ENCODE peak calls at places on chromosomes 5 and 9, in seven cellular contexts. O is head of caudate nucleus, P is Right ventricle myocardium superior, Y is AG09319, R is SHP77, Q is midbrain, S is NT2/D1. M is an unnamed sample.

GRCh38 chr5:98770158-98770910 is 3.1 kb upstream of the RGMB start:
- DNase-seq in S (no peak), Q (peak), O (peak), Y (peak), R (peak), P (peak), M (no peak)

GRCh38 chr5:37721447-37721871 is 118.4 kb downstream of the GDNF start:
- DNase-seq in S (no peak), R (no peak), O (no peak), P (no peak), Y (no peak), Q (no peak), M (no peak)

GRCh38 chr9:94140791-94141790 is 56.8 kb downstream of the PTPDC1 start:
- DNase-seq in S (no peak), P (no peak), Q (no peak), R (no peak), O (no peak), Y (no peak), M (no peak)

GRCh38 chr5:2156358-2157059 is 273.8 kb upstream of the IRX4 start:
- DNase-seq in P (no peak), S (no peak), O (no peak), R (no peak), Y (no peak), Q (no peak), M (no peak)

GRCh38 chr9:106450549-106450948 is 412.4 kb upstream of the ZNF462 start:
- DNase-seq in Y (no peak), O (no peak), P (peak), Q (no peak), S (no peak), R (no peak), M (no peak)

GRCh38 chr5:68369436-68370125 is 154.0 kb downstream of the PIK3R1 start:
- DNase-seq in S (no peak), O (no peak), P (no peak), R (no peak), Y (no peak), Q (no peak), M (no peak)

GRCh38 chr5:179486596-179487051 is 63.7 kb upstream of the RUFY1 start:
- DNase-seq in O (no peak), P (no peak), Q (no peak), Y (no peak), S (no peak), R (peak), M (no peak)

GRCh38 chr9:133460405-133461175 is 812 bp downstream of the CACFD1 start:
- DNase-seq in Q (peak), O (peak), S (no peak), P (peak), R (peak), Y (no peak), M (no peak)

GRCh38 chr5:37370864-37371726 is at the start of gene NUP155:
- DNase-seq in Q (peak), S (peak), P (peak), R (peak), Y (peak), O (peak), M (peak)

GRCh38 chr9:2808105-2808504 is 35.8 kb downstream of the PUM3 start:
- DNase-seq in R (no peak), Y (no peak), S (no peak), Q (no peak), O (no peak), P (no peak), M (no peak)

GRCh38 chr5:11050596-11051304 is 289.7 kb upstream of the DAP start:
- DNase-seq in Y (no peak), R (no peak), S (no peak), Q (peak), P (no peak), O (no peak), M (no peak)

GRCh38 chr9:105958587-105958986 is 264.2 kb downstream of the TMEM38B start:
- DNase-seq in P (no peak), R (no peak), S (no peak), Y (no peak), Q (peak), O (no peak), M (no peak)

GRCh38 chr5:146007973-146008372 is 71.6 kb downstream of the SH3RF2 start:
- DNase-seq in O (no peak), Q (no peak), Y (no peak), R (no peak), S (no peak), P (no peak), M (no peak)

GRCh38 chr5:123351315-123351714 is 71.9 kb downstream of the CEP120 start:
- DNase-seq in S (no peak), R (no peak), P (no peak), Q (no peak), O (no peak), Y (no peak), M (no peak)

GRCh38 chr9:81390802-81391456 is 298.4 kb downstream of the TLE1 start:
- DNase-seq in Y (no peak), P (no peak), Q (no peak), O (no peak), R (no peak), S (no peak), M (no peak)

GRCh38 chr5:139740138-139740992 is 55.2 kb upstream of the PSD2 start:
- DNase-seq in O (no peak), S (no peak), R (no peak), P (no peak), Q (no peak), Y (no peak), M (no peak)

GRCh38 chr9:18260527-18260926 is 213.4 kb upstream of the ADAMTSL1 start:
- DNase-seq in P (no peak), R (peak), Y (no peak), S (no peak), Q (no peak), O (no peak), M (no peak)

GRCh38 chr9:83701769-83702168 is 6.0 kb downstream of the UBQLN1 start:
- DNase-seq in P (no peak), R (no peak), O (no peak), Y (no peak), S (no peak), Q (no peak), M (peak)

GRCh38 chr9:135002336-135002735 is 84.6 kb upstream of the FCN1 start:
- DNase-seq in Q (no peak), O (no peak), R (no peak), S (no peak), P (no peak), Y (no peak), M (no peak)

GRCh38 chr9:93231121-93231694 is 47.3 kb downstream of the WNK2 start:
- DNase-seq in S (no peak), O (peak), R (no peak), Q (peak), P (peak), Y (no peak), M (peak)

GRCh38 chr5:17120209-17120608 is 97.2 kb upstream of the BASP1 start:
- DNase-seq in Q (no peak), R (no peak), O (no peak), P (no peak), S (no peak), Y (no peak), M (no peak)

GRCh38 chr5:96492654-96493053 is 59.6 kb upstream of the PCSK1 start:
- DNase-seq in O (no peak), R (no peak), S (no peak), P (no peak), Q (no peak), Y (no peak), M (no peak)

GRCh38 chr5:64199425-64199824 is 33.8 kb downstream of the RNF180 start:
- DNase-seq in Q (no peak), S (no peak), P (no peak), R (no peak), O (no peak), Y (no peak), M (no peak)

GRCh38 chr9:21994526-21994995 is at the start of gene CDKN2B-AS1:
- DNase-seq in Q (peak), R (peak), P (peak), S (no peak), O (peak), Y (no peak), M (no peak)

GRCh38 chr9:111601237-111602018 is 2.0 kb upstream of the PTGR1 start:
- DNase-seq in Y (no peak), Q (no peak), R (no peak), O (no peak), P (no peak), S (no peak), M (no peak)

GRCh38 chr9:16135916-16136315 is 583.1 kb downstream of the CCDC171 start:
- DNase-seq in S (no peak), P (no peak), Y (no peak), R (no peak), Q (no peak), O (no peak), M (no peak)

GRCh38 chr5:152106571-152106970 is 181.9 kb upstream of the GLRA1 start:
- DNase-seq in R (no peak), Q (no peak), O (no peak), Y (no peak), P (no peak), S (no peak), M (no peak)

M was measured in retinal pigment epithelial cell.